ENCODE peak calls at places on chromosome 12, in nine cellular contexts. J, W, O, C, G, N, B, U and D are unnamed samples. For H3K9me3, the result is how much of the 10 kb centered on the place peaks cover.

GRCh38 chr12:126271138-126271537 is 1205.9 kb downstream of the AACS start:
- DNase-seq in G (no peak), U (no peak), B (no peak), N (no peak), J (no peak), C (no peak), W (no peak), O (no peak), D (no peak)

GRCh38 chr12:110107369-110108281 is 16.5 kb upstream of the IFT81 start:
- DNase-seq in O (no peak), G (peak), J (no peak), B (no peak), W (peak), U (no peak), C (no peak), N (peak), D (peak)

GRCh38 chr12:110661337-110661972 is 27.5 kb downstream of the HVCN1 start:
- DNase-seq in W (no peak), J (no peak), U (no peak), G (peak), B (peak), N (no peak), O (peak), C (peak), D (no peak)

GRCh38 chr12:18643673-18644072 is 94.1 kb downstream of the PLCZ1 start:
- DNase-seq in C (no peak), B (no peak), O (no peak), G (no peak), U (no peak), J (no peak), W (no peak), N (peak), D (no peak)

GRCh38 chr12:56020437-56021189 is at the start of gene IKZF4:
- DNase-seq in C (no peak), W (peak), O (no peak), B (peak), G (no peak), J (peak), U (no peak), N (no peak), D (peak)

GRCh38 chr12:121916719-121917118 is 1.7 kb upstream of the CFAP251 start:
- DNase-seq in G (no peak), U (no peak), O (no peak), C (no peak), J (no peak), B (no peak), W (peak), N (no peak), D (no peak)

GRCh38 chr12:84842406-84843013 is 70.1 kb downstream of the SLC6A15 start:
- DNase-seq in B (no peak), G (no peak), W (no peak), C (no peak), O (no peak), N (peak), J (no peak), U (peak), D (no peak)

GRCh38 chr12:14768823-14769405 is 34.4 kb downstream of the WBP11 start:
- DNase-seq in C (peak), U (no peak), G (no peak), B (no peak), J (no peak), O (no peak), N (no peak), W (peak), D (no peak)

GRCh38 chr12:97609957-97610356 is 147.4 kb downstream of the RMST start:
- DNase-seq in B (no peak), J (no peak), W (no peak), G (no peak), C (no peak), U (no peak), O (no peak), N (no peak), D (no peak)

GRCh38 chr12:50986961-50987737 is 34.8 kb downstream of the HIGD1C start:
- DNase-seq in C (peak), G (peak), B (no peak), W (peak), J (no peak), N (peak), O (peak), U (peak), D (peak)

GRCh38 chr12:3117628-3118027 is 40.4 kb downstream of the TSPAN9 start:
- DNase-seq in G (no peak), N (peak), O (no peak), B (no peak), U (no peak), W (no peak), J (no peak), C (no peak), D (no peak)

GRCh38 chr12:6752181-6752930 is 585 bp downstream of the MLF2 start:
- DNase-seq in G (peak), N (no peak), O (no peak), W (peak), U (peak), C (no peak), B (no peak), J (no peak), D (peak)

GRCh38 chr12:67222302-67222701 is 46.9 kb upstream of the CAND1 start:
- DNase-seq in U (peak), B (no peak), G (no peak), C (no peak), W (peak), O (no peak), N (no peak), J (no peak), D (no peak)

GRCh38 chr12:15152864-15153263 is 68.4 kb downstream of the RERG start:
- DNase-seq in U (no peak), G (no peak), N (no peak), B (no peak), J (no peak), O (no peak), W (no peak), C (no peak), D (no peak)

GRCh38 chr12:114875323-114875722 is 191.3 kb upstream of the TBX3 start:
- DNase-seq in C (no peak), J (no peak), B (no peak), U (no peak), N (no peak), O (no peak), W (no peak), G (no peak), D (no peak)

GRCh38 chr12:104370989-104371870 is 67.7 kb downstream of the EID3 start:
- DNase-seq in N (no peak), J (no peak), U (peak), O (no peak), C (no peak), B (no peak), W (peak), G (no peak), D (no peak)

GRCh38 chr12:120495189-120495722 is 657 bp upstream of the DYNLL1 start:
- DNase-seq in N (no peak), B (no peak), W (no peak), J (no peak), C (no peak), G (no peak), U (no peak), O (peak), D (no peak)

GRCh38 chr12:1083888-1084262 is 92.9 kb downstream of the ERC1 start:
- DNase-seq in J (no peak), N (peak), C (no peak), U (no peak), G (peak), B (no peak), W (no peak), O (no peak), D (no peak)

GRCh38 chr12:120851939-120852338 is 52.2 kb downstream of the SPPL3 start:
- DNase-seq in C (no peak), N (no peak), U (no peak), B (no peak), O (no peak), J (no peak), W (no peak), G (no peak), D (no peak)

GRCh38 chr12:52519826-52520662 is at the start of gene KRT5:
- DNase-seq in J (no peak), U (no peak), G (no peak), N (no peak), B (no peak), W (peak), O (peak), C (no peak), D (no peak)

GRCh38 chr12:120980800-120981368 is 2.5 kb downstream of the HNF1A start:
- DNase-seq in O (no peak), B (no peak), J (no peak), C (peak), N (no peak), U (no peak), G (no peak), W (no peak), D (no peak)

GRCh38 chr12:57614178-57614947 is 3.1 kb downstream of the ARHGEF25 start:
- DNase-seq in U (no peak), W (peak), G (no peak), J (peak), O (no peak), N (no peak), B (no peak), C (no peak), D (peak)

GRCh38 chr12:53127169-53127568 is 23.9 kb downstream of the SOAT2 start:
- DNase-seq in C (no peak), B (no peak), J (no peak), O (no peak), U (no peak), W (no peak), N (no peak), G (no peak), D (no peak)

GRCh38 chr12:130668286-130669204 is 47.6 kb downstream of the RIMBP2 start:
- DNase-seq in N (no peak), W (no peak), G (no peak), B (no peak), O (no peak), U (no peak), J (no peak), C (no peak), D (no peak)
- H3K4me3 ChIP-seq in N (no peak), W (no peak), G (no peak), B (no peak), O (no peak), U (no peak), J (no peak), C (no peak), D (no peak)

DNA sequence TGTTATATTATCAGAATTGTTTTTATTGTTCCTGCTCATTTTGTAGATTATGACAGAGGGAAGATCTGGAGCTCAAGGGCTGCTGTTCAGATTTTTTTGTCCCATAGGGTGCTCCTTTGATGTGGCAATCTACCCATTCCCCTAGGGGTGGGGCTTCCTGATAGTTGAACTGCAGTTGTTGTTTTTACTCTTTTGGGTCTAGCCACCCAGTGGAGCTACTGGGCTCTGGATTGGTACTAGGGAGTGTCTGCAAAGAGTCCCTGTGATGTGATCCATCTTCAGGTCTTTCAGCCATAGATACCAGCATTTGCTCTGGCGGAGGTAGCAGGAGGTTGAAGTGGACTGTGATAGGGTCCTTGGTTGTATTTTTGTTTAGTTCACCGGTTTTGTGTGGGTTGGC is 57.9 kb upstream of the SLCO1B1 start:
- DNase-seq in U (no peak), J (no peak), O (no peak), C (no peak), N (no peak), B (no peak), G (no peak), W (no peak), D (no peak)
- H3K9me3 ChIP-seq in U (under half), J (under half), O (under half), C (under half), N (under half), B (under half), G (under half), W (under half), D (under half)

GRCh38 chr12:124898200-124898950 is 16.1 kb downstream of the UBC start:
- DNase-seq in J (peak), W (peak), C (peak), N (no peak), O (peak), B (peak), U (no peak), G (peak), D (peak)
- H3K4me3 ChIP-seq in J (no peak), W (no peak), C (no peak), N (no peak), O (no peak), B (no peak), U (no peak), G (no peak), D (no peak)

GRCh38 chr12:34390171-34390841 is 368.0 kb downstream of the ALG10 start:
- DNase-seq in W (peak), G (no peak), C (no peak), B (peak), U (no peak), J (peak), N (no peak), O (no peak), D (peak)

GRCh38 chr12:34387711-34388635 is 365.7 kb downstream of the ALG10 start:
- DNase-seq in O (no peak), B (peak), W (no peak), G (no peak), C (no peak), J (peak), U (no peak), N (no peak), D (no peak)

GRCh38 chr12:34386621-34387255 is 364.4 kb downstream of the ALG10 start:
- DNase-seq in O (no peak), J (peak), N (no peak), W (no peak), B (no peak), U (no peak), C (no peak), G (no peak), D (no peak)

GRCh38 chr12:34389378-34390170 is 367.3 kb downstream of the ALG10 start:
- DNase-seq in G (no peak), J (peak), W (no peak), N (no peak), C (no peak), B (peak), U (no peak), O (no peak), D (peak)

GRCh38 chr12:34388636-34389377 is 366.5 kb downstream of the ALG10 start:
- DNase-seq in C (no peak), J (peak), N (no peak), B (peak), G (no peak), U (no peak), W (no peak), O (no peak), D (no peak)
- H3K9me3 ChIP-seq in C (under half), J (under half), N (half or more), B (under half), G (half or more), U (under half), W (under half), O (under half), D (under half)

GRCh38 chr12:106049105-106049504 is 89.6 kb downstream of the NUAK1 start:
- DNase-seq in W (no peak), C (no peak), U (no peak), O (no peak), B (no peak), N (no peak), J (no peak), G (no peak), D (no peak)
- H3K4me3 ChIP-seq in W (no peak), C (no peak), U (no peak), O (no peak), B (no peak), N (no peak), J (no peak), G (no peak), D (no peak)

GRCh38 chr12:34401659-34402227 is 379.4 kb downstream of the ALG10 start:
- DNase-seq in O (peak), U (no peak), G (peak), N (no peak), B (peak), J (peak), W (peak), C (peak), D (peak)

GRCh38 chr12:34400986-34401658 is 378.8 kb downstream of the ALG10 start:
- DNase-seq in C (peak), N (no peak), U (no peak), B (peak), J (peak), G (peak), W (peak), O (peak), D (peak)

GRCh38 chr12:34402899-34403705 is 380.8 kb downstream of the ALG10 start:
- DNase-seq in J (peak), N (no peak), O (peak), C (peak), G (peak), U (no peak), W (peak), B (peak), D (peak)

GRCh38 chr12:34403706-34404376 is 381.5 kb downstream of the ALG10 start:
- DNase-seq in U (no peak), J (peak), W (no peak), O (peak), G (peak), N (no peak), B (peak), C (peak), D (peak)

GRCh38 chr12:34402228-34402898 is 380.1 kb downstream of the ALG10 start:
- DNase-seq in U (no peak), G (peak), J (peak), O (peak), N (no peak), W (peak), B (peak), C (peak), D (peak)
- H3K9me3 ChIP-seq in U (under half), G (half or more), J (under half), O (under half), N (half or more), W (under half), B (under half), C (under half), D (under half)

GRCh38 chr12:41917181-41917580 is 227.5 kb downstream of the GXYLT1 start:
- DNase-seq in U (no peak), J (no peak), B (no peak), C (no peak), N (no peak), O (no peak), G (no peak), W (no peak), D (no peak)
- H3K4me3 ChIP-seq in U (no peak), J (no peak), B (no peak), C (no peak), N (no peak), O (no peak), G (no peak), W (no peak), D (no peak)

GRCh38 chr12:45974883-45975282 is 15.5 kb downstream of the SCAF11 start:
- DNase-seq in U (no peak), B (no peak), W (no peak), J (no peak), C (no peak), O (no peak), G (no peak), N (no peak), D (no peak)
- H3K9me3 ChIP-seq in U (under half), B (under half), W (under half), J (under half), C (under half), O (under half), G (under half), N (under half), D (under half)